ENCODE peak calls at places on chromosomes 1 and 21, in five cellular contexts. One of them, this sample, is unnamed.

GRCh38 chr1:4851666-4852065 is 197.3 kb downstream of the AJAP1 start:
- DNase-seq in DND-41: no peak
- DNase-seq in heart right ventricle: no peak
- DNase-seq in neural progenitor cell: no peak
- DNase-seq in pancreas: no peak
- DNase-seq in this sample: no peak

GRCh38 chr21:45867041-45867630 is 114.4 kb upstream of the COL6A1 start:
- DNase-seq in neural progenitor cell: no peak
- DNase-seq in pancreas: no peak
- DNase-seq in DND-41: no peak
- DNase-seq in heart right ventricle: no peak
- DNase-seq in this sample: no peak

GRCh38 chr1:228455715-228456114 is 31.5 kb upstream of the RNF187 start:
- DNase-seq in neural progenitor cell: no peak
- DNase-seq in DND-41: no peak
- DNase-seq in pancreas: no peak
- DNase-seq in heart right ventricle: no peak
- DNase-seq in this sample: no peak

GRCh38 chr1:181094813-181095212 is 6.3 kb downstream of the IER5 start:
- DNase-seq in heart right ventricle: peak; percentile 75
- DNase-seq in neural progenitor cell: peak; percentile 42
- DNase-seq in DND-41: no peak
- DNase-seq in pancreas: no peak
- DNase-seq in this sample: peak; percentile 85

GRCh38 chr1:222045236-222045635 is 303.3 kb upstream of the DUSP10 start:
- DNase-seq in pancreas: no peak
- DNase-seq in neural progenitor cell: no peak
- DNase-seq in DND-41: no peak
- DNase-seq in heart right ventricle: no peak
- DNase-seq in this sample: no peak

GRCh38 chr1:57922130-57922529 is 498.3 kb upstream of the DAB1 start:
- DNase-seq in heart right ventricle: no peak
- DNase-seq in DND-41: no peak
- DNase-seq in pancreas: no peak
- DNase-seq in neural progenitor cell: no peak
- DNase-seq in this sample: no peak

GRCh38 chr1:47780469-47780995 is 216.7 kb downstream of the TRABD2B start:
- DNase-seq in pancreas: no peak
- DNase-seq in neural progenitor cell: no peak
- DNase-seq in heart right ventricle: no peak
- DNase-seq in DND-41: no peak
- DNase-seq in this sample: no peak

GRCh38 chr1:156346636-156347035 is 8.3 kb downstream of the TSACC start:
- DNase-seq in heart right ventricle: no peak
- DNase-seq in pancreas: no peak
- DNase-seq in DND-41: no peak
- DNase-seq in neural progenitor cell: no peak
- DNase-seq in this sample: no peak

GRCh38 chr1:39562886-39563285 is 13.7 kb downstream of the PABPC4 start:
- DNase-seq in heart right ventricle: no peak
- DNase-seq in pancreas: no peak
- DNase-seq in DND-41: no peak
- DNase-seq in neural progenitor cell: no peak
- DNase-seq in this sample: no peak

GRCh38 chr1:246513619-246514343 is 6.7 kb upstream of the SMYD3 start:
- DNase-seq in pancreas: no peak
- DNase-seq in neural progenitor cell: no peak
- DNase-seq in heart right ventricle: no peak
- DNase-seq in DND-41: no peak
- DNase-seq in this sample: no peak

GRCh38 chr1:227785812-227786608 is 29.5 kb upstream of the PRSS38 start:
- DNase-seq in pancreas: no peak
- DNase-seq in neural progenitor cell: no peak
- DNase-seq in heart right ventricle: no peak
- DNase-seq in DND-41: peak; percentile 3
- DNase-seq in this sample: no peak

GRCh38 chr1:26288311-26288941 is 8.5 kb downstream of the SH3BGRL3 start:
- DNase-seq in heart right ventricle: no peak
- DNase-seq in pancreas: no peak
- DNase-seq in neural progenitor cell: no peak
- DNase-seq in DND-41: peak; percentile 74
- DNase-seq in this sample: no peak

GRCh38 chr1:156895408-156895874 is 1.9 kb downstream of the PEAR1 start:
- DNase-seq in neural progenitor cell: no peak
- DNase-seq in DND-41: no peak
- DNase-seq in heart right ventricle: no peak
- DNase-seq in pancreas: no peak
- DNase-seq in this sample: no peak

GRCh38 chr1:48761986-48762385 is 14.7 kb downstream of the BEND5 start:
- DNase-seq in neural progenitor cell: no peak
- DNase-seq in pancreas: no peak
- DNase-seq in DND-41: no peak
- DNase-seq in heart right ventricle: no peak
- DNase-seq in this sample: no peak

GRCh38 chr1:53583903-53584210 is 124.7 kb downstream of the DMRTB1 start:
- DNase-seq in DND-41: no peak
- DNase-seq in heart right ventricle: no peak
- DNase-seq in pancreas: no peak
- DNase-seq in neural progenitor cell: no peak
- DNase-seq in this sample: no peak

GRCh38 chr21:42500736-42501135 is 4.7 kb upstream of the RSPH1 start:
- DNase-seq in heart right ventricle: no peak
- DNase-seq in DND-41: no peak
- DNase-seq in neural progenitor cell: no peak
- DNase-seq in pancreas: no peak
- DNase-seq in this sample: no peak

GRCh38 chr21:46256501-46256994 is 28.0 kb upstream of the LSS start:
- DNase-seq in DND-41: no peak
- DNase-seq in pancreas: no peak
- DNase-seq in neural progenitor cell: no peak
- DNase-seq in heart right ventricle: peak; percentile 47
- DNase-seq in this sample: no peak

GRCh38 chr1:158454537-158454936 is 7.1 kb upstream of the OR10K1 start:
- DNase-seq in DND-41: no peak
- DNase-seq in heart right ventricle: no peak
- DNase-seq in neural progenitor cell: no peak
- DNase-seq in pancreas: no peak
- DNase-seq in this sample: no peak
- H3K9me3 ChIP-seq in DND-41: peaks cover 2% of the 10 kb centered on the region
- H3K9me3 ChIP-seq in heart right ventricle: peaks cover 15% of the 10 kb centered on the region
- H3K9me3 ChIP-seq in neural progenitor cell: no peaks in the 10 kb centered on the region
- H3K9me3 ChIP-seq in pancreas: no peaks in the 10 kb centered on the region
- H3K9me3 ChIP-seq in this sample: no peaks in the 10 kb centered on the region

GRCh38 chr1:36148821-36149236 is 457 bp downstream of the TRAPPC3 start:
- DNase-seq in DND-41: no peak
- DNase-seq in neural progenitor cell: no peak
- DNase-seq in pancreas: no peak
- DNase-seq in heart right ventricle: no peak
- DNase-seq in this sample: no peak

GRCh38 chr1:36150296-36151132 is 1.2 kb upstream of the TRAPPC3 start:
- DNase-seq in DND-41: no peak
- DNase-seq in neural progenitor cell: peak; percentile 86
- DNase-seq in heart right ventricle: peak; percentile 92
- DNase-seq in pancreas: peak; percentile 94
- DNase-seq in this sample: peak; percentile 98

GRCh38 chr1:36151133-36151844 is 2.0 kb upstream of the TRAPPC3 start:
- DNase-seq in neural progenitor cell: no peak
- DNase-seq in pancreas: no peak
- DNase-seq in DND-41: no peak
- DNase-seq in heart right ventricle: no peak
- DNase-seq in this sample: no peak

GRCh38 chr1:36149237-36149972 is at the start of gene TRAPPC3:
- DNase-seq in neural progenitor cell: peak; percentile 100
- DNase-seq in DND-41: peak; percentile 100
- DNase-seq in pancreas: peak; percentile 100
- DNase-seq in heart right ventricle: peak; percentile 100
- DNase-seq in this sample: peak; percentile 100

GRCh38 chr1:36149973-36150295 is 648 bp upstream of the TRAPPC3 start:
- DNase-seq in pancreas: no peak
- DNase-seq in neural progenitor cell: no peak
- DNase-seq in DND-41: no peak
- DNase-seq in heart right ventricle: no peak
- DNase-seq in this sample: no peak
- H3K4me3 ChIP-seq in pancreas: no peak overlapping the region
- H3K4me3 ChIP-seq in neural progenitor cell: peak overlapping the region; percentile 4
- H3K4me3 ChIP-seq in DND-41: no peak overlapping the region
- H3K4me3 ChIP-seq in heart right ventricle: no peak overlapping the region
- H3K4me3 ChIP-seq in this sample: peak overlapping the region; percentile 11

GRCh38 chr1:154502742-154503111 is 515 bp upstream of the SHE start:
- DNase-seq in heart right ventricle: no peak
- DNase-seq in neural progenitor cell: peak; percentile 15
- DNase-seq in pancreas: no peak
- DNase-seq in DND-41: no peak
- DNase-seq in this sample: no peak
- H3K27me3 ChIP-seq in heart right ventricle: no peaks in the 10 kb centered on the region
- H3K27me3 ChIP-seq in neural progenitor cell: peaks cover 95% of the 10 kb centered on the region
- H3K27me3 ChIP-seq in pancreas: peaks cover 6% of the 10 kb centered on the region
- H3K27me3 ChIP-seq in DND-41: peaks cover 7% of the 10 kb centered on the region
- H3K27me3 ChIP-seq in this sample: peaks cover 74% of the 10 kb centered on the region

DNA sequence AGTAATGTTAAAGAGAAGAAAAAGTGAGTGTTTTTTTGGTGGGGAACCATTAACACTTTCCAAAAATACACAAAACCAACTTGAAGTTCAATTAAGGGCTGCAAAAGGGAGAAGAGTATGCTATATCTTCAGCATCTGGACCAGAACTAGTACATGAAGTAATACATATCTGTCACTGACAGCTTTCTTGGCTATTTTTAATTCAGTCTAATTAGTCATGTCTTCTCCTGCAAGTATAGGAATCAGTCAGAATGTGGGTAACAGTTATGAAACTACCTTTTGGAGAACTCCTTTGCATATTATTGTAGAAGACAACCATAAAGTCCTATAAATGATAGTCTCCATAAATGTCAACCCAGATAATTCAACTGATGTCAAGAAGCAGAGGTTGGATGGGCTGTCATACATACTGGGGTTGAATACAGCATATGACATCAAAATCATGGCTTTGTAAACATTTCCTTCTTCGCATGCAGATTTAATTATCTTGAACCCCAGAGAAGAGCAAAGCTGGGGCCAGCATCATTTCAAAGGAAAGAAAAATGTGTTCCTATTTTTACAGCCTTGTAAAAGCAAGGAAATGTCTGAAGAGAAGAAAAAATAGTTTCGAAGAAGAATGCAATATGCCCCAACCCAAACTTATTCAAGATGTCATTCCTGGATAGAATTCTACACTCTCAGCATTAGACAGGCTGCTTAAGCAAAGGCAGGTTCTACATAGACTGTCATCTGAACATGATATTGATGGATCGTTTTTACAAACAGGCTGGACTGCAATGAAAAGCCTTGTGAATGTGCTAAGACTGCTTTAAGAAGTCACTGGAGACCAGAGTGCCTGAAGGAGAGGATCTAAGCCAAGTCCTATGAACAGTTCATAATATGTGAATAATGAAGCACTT is 901.0 kb downstream of the TTLL7 start:
- DNase-seq in heart right ventricle: no peak
- DNase-seq in neural progenitor cell: no peak
- DNase-seq in pancreas: no peak
- DNase-seq in DND-41: no peak
- DNase-seq in this sample: no peak
- H3K9me3 ChIP-seq in heart right ventricle: no peaks in the 10 kb centered on the region
- H3K9me3 ChIP-seq in neural progenitor cell: no peaks in the 10 kb centered on the region
- H3K9me3 ChIP-seq in pancreas: no peaks in the 10 kb centered on the region
- H3K9me3 ChIP-seq in DND-41: no peaks in the 10 kb centered on the region
- H3K9me3 ChIP-seq in this sample: no peaks in the 10 kb centered on the region

DNA sequence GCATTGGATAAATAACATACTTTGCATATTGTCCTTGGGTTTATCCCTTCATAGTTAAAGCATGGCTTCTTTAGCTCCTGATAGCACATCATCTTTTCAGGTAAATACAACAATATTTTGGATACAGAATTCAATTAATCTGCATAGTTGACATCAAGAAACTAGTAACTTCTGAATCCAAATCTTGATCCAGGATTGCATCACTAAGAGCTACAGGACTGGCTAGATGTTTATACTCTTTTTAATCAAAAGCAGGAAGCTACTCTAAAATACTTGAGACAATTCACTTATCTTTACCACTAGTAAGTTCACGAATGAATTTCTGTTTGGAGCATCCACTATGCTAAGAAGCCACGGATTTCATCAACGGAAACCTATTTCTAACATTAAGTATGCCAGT is 54.2 kb upstream of the SLC44A3 start:
- DNase-seq in DND-41: no peak
- DNase-seq in heart right ventricle: no peak
- DNase-seq in neural progenitor cell: no peak
- DNase-seq in pancreas: no peak
- DNase-seq in this sample: no peak
- H3K4me3 ChIP-seq in DND-41: no peak overlapping the region
- H3K4me3 ChIP-seq in heart right ventricle: no peak overlapping the region
- H3K4me3 ChIP-seq in neural progenitor cell: no peak overlapping the region
- H3K4me3 ChIP-seq in pancreas: no peak overlapping the region
- H3K4me3 ChIP-seq in this sample: no peak overlapping the region

GRCh38 chr1:9536301-9536700 is 3.0 kb upstream of the SLC25A33 start:
- DNase-seq in DND-41: no peak
- DNase-seq in pancreas: no peak
- DNase-seq in neural progenitor cell: no peak
- DNase-seq in heart right ventricle: no peak
- DNase-seq in this sample: no peak

GRCh38 chr1:9534953-9535352 is 4.3 kb upstream of the SLC25A33 start:
- DNase-seq in DND-41: no peak
- DNase-seq in pancreas: no peak
- DNase-seq in heart right ventricle: no peak
- DNase-seq in neural progenitor cell: no peak
- DNase-seq in this sample: no peak

GRCh38 chr1:9529190-9529589 is 10.1 kb upstream of the SLC25A33 start:
- DNase-seq in heart right ventricle: no peak
- DNase-seq in neural progenitor cell: no peak
- DNase-seq in DND-41: no peak
- DNase-seq in pancreas: no peak
- DNase-seq in this sample: no peak

DNA sequence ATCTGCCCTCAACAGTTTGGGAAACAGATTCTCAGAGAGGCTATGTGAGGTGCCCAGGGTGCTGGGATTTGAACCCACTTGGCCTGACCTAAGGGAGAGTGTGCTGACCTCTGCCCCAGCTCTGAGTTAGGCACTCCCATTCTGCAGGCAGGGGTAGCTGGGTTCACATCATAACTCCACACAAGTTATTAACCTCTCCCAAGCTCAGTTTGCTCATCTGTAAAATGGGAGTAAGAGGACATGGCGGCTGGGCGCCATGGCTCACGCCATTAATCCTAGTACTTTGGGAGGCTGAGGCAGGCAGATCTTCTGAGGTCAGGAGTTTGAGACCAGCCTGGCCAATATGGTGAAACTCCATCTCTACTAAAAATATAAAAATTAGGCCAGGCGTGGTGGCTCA is 8.9 kb upstream of the SLC25A33 start:
- DNase-seq in pancreas: no peak
- DNase-seq in heart right ventricle: no peak
- DNase-seq in neural progenitor cell: no peak
- DNase-seq in DND-41: no peak
- DNase-seq in this sample: no peak
- H3K27me3 ChIP-seq in pancreas: no peaks in the 10 kb centered on the region
- H3K27me3 ChIP-seq in heart right ventricle: no peaks in the 10 kb centered on the region
- H3K27me3 ChIP-seq in neural progenitor cell: no peaks in the 10 kb centered on the region
- H3K27me3 ChIP-seq in DND-41: no peaks in the 10 kb centered on the region
- H3K27me3 ChIP-seq in this sample: no peaks in the 10 kb centered on the region

This sample was measured in MG63.